ENCODE peak calls at places on chromosomes 7 and 10, in four cellular contexts. E is HepG2, J is K562, Y is GM12878. M is an unnamed sample.

GRCh38 chr7:123571684-123572083 is 14.1 kb upstream of the NDUFA5 start:
- DNase-seq in E (no peak), J (no peak), Y (no peak), M (no peak)

GRCh38 chr7:116897661-116898060 is 35.3 kb downstream of the CAPZA2 start:
- DNase-seq in E (no peak), J (no peak), Y (no peak), M (no peak)

GRCh38 chr7:42493436-42494198 is 256.6 kb upstream of the GLI3 start:
- DNase-seq in E (no peak), J (peak; percentile 47), Y (no peak), M (peak; percentile 60)

GRCh38 chr7:99037327-99037940 is 106.5 kb downstream of the SMURF1 start:
- DNase-seq in E (no peak), J (no peak), Y (no peak), M (no peak)

GRCh38 chr7:110090113-110090820 is 1000.7 kb upstream of the LRRN3 start:
- DNase-seq in E (peak; percentile 37), J (no peak), Y (no peak), M (peak; percentile 23)

GRCh38 chr10:2964632-2965296 is 102.6 kb upstream of the PFKP start:
- DNase-seq in E (no peak), J (no peak), Y (no peak), M (no peak)

GRCh38 chr7:68321076-68321639 is 1277.1 kb upstream of the AUTS2 start:
- DNase-seq in E (no peak), J (no peak), Y (no peak), M (no peak)

GRCh38 chr10:63355682-63356081 is 110.1 kb downstream of the JMJD1C start:
- DNase-seq in E (no peak), J (no peak), Y (no peak), M (no peak)

GRCh38 chr7:29177963-29178612 is 16.5 kb upstream of the CHN2 start:
- DNase-seq in E (no peak), J (no peak), Y (no peak), M (no peak)

GRCh38 chr7:73810991-73811360 is 19.8 kb upstream of the CLDN4 start:
- DNase-seq in E (no peak), J (peak; percentile 20), Y (no peak), M (no peak)

GRCh38 chr7:100546868-100547800 is 8.1 kb downstream of the AGFG2 start:
- DNase-seq in E (no peak), J (peak; percentile 77), Y (no peak), M (no peak)

GRCh38 chr10:77939561-77940001 is 13.0 kb upstream of the DLG5 start:
- DNase-seq in E (no peak), J (peak; percentile 10), Y (no peak), M (no peak)

GRCh38 chr7:12927635-12928434 is 240.4 kb downstream of the ARL4A start:
- DNase-seq in E (no peak), J (no peak), Y (no peak), M (no peak)

GRCh38 chr7:22932896-22933295 is 81.0 kb downstream of the HYCC1 start:
- DNase-seq in E (no peak), J (no peak), Y (no peak), M (no peak)

GRCh38 chr10:89404648-89405047 is 9.7 kb upstream of the IFIT5 start:
- DNase-seq in E (no peak), J (no peak), Y (no peak), M (no peak)

GRCh38 chr7:50734246-50734645 is 48.5 kb downstream of the GRB10 start:
- DNase-seq in E (no peak), J (no peak), Y (no peak), M (no peak)

GRCh38 chr10:43264987-43265798 is 1.7 kb downstream of the RASGEF1A start:
- DNase-seq in E (no peak), J (no peak), Y (no peak), M (peak; percentile 4)

GRCh38 chr7:104956753-104957450 is 57.1 kb upstream of the KMT2E start:
- DNase-seq in E (no peak), J (no peak), Y (peak; percentile 77), M (no peak)

GRCh38 chr10:96365571-96365970 is 6.8 kb upstream of the OPALIN start:
- DNase-seq in E (no peak), J (no peak), Y (no peak), M (no peak)

GRCh38 chr10:126088144-126088543 is 191.8 kb downstream of the FANK1 start:
- DNase-seq in E (no peak), J (no peak), Y (no peak), M (no peak)

GRCh38 chr7:34096777-34097176 is 191.4 kb downstream of the BMPER start:
- DNase-seq in E (no peak), J (no peak), Y (no peak), M (no peak)

GRCh38 chr10:15897282-15897681 is 37.0 kb upstream of the MINDY3 start:
- DNase-seq in E (no peak), J (no peak), Y (no peak), M (no peak)

GRCh38 chr7:131835141-131835540 is 278.7 kb upstream of the PODXL start:
- DNase-seq in E (no peak), J (no peak), Y (no peak), M (no peak)

GRCh38 chr10:78175444-78175843 is 141.8 kb downstream of the RPS24 start:
- DNase-seq in E (no peak), J (no peak), Y (no peak), M (no peak)

GRCh38 chr10:131088619-131089018 is 222.9 kb downstream of the TCERG1L start:
- DNase-seq in E (no peak), J (peak; percentile 58), Y (no peak), M (peak; percentile 32)

GRCh38 chr10:67297637-67298181 is 371.9 kb downstream of the LRRTM3 start:
- DNase-seq in E (no peak), J (no peak), Y (no peak), M (peak; percentile 10)

GRCh38 chr7:130973637-130974036 is 239.6 kb upstream of the KLF14 start:
- DNase-seq in E (no peak), J (no peak), Y (no peak), M (no peak)

GRCh38 chr7:150362989-150363769 is 5.4 kb upstream of the REPIN1 start:
- DNase-seq in E (no peak), J (no peak), Y (no peak), M (no peak)

GRCh38 chr10:52551036-52551435 is 221.5 kb downstream of the MBL2 start:
- DNase-seq in E (no peak), J (no peak), Y (no peak), M (no peak)

GRCh38 chr10:3451516-3452185 is 279.1 kb upstream of the PITRM1 start:
- DNase-seq in E (no peak), J (no peak), Y (no peak), M (no peak)

GRCh38 chr7:47601119-47601880 is 19.4 kb upstream of the TNS3 start:
- DNase-seq in E (peak; percentile 40), J (no peak), Y (no peak), M (no peak)

GRCh38 chr7:69622960-69623359 is 24.7 kb downstream of the AUTS2 start:
- DNase-seq in E (peak; percentile 4), J (no peak), Y (no peak), M (no peak)

GRCh38 chr10:46091080-46091833 is 45.2 kb upstream of the MSMB start:
- DNase-seq in E (no peak), J (no peak), Y (no peak), M (no peak)
- TF ChIP-seq TARDBP in E (no peak), J (no peak), Y (no peak), M (no peak)

DNA sequence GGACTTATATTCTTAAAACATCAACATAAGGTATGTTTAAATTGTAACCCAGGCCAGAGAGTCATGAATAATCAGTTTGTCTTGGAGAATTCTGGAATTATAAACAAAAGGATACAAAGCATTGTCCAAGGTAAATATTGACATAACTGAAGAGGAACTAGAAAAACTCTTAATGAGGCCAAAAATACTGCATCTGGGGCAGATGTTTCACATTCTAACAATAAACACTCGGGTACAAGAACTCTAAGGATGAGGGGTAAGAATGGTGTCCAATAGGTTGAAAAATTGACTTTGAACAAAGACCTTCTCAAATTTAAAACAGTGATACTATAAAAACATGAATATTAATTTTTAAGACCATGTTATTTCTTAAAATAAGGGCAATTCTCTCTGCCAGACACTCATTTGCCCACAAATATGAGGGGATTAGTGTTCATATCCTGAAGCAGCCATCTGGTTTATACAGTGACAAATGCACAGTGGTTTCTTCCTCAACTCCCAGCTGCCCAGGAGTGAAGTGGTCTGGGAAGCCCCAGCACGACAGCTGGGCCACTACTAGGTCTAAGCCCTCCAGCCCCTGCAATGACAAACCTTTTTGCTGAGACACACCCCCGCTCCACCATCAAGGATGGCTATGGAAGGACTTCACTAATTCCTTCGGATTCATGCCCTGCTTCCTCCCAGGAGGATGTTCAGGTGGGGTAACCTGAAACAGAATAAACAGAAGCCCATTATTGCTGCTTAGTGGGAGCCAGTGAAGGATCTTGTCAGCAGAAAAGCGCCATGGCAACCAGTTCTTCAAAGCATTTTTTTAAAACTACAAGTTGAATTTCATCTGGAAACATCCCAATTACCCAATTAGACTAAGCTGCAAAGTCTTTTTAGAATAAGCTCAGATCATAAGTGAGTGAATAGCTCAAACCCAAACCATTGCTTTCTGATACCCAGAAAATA is 107.5 kb upstream of the ARID5B start:
- DNase-seq in E (no peak), J (no peak), Y (no peak), M (no peak)
- TF ChIP-seq BHLHE40 in E (no peak), J (no peak), Y (no peak), M (no peak)

GRCh38 chr7:77644774-77645173 is 51.5 kb upstream of the RSBN1L start:
- DNase-seq in E (no peak), J (no peak), Y (no peak), M (no peak)
- TF ChIP-seq TARDBP in E (no peak), J (no peak), Y (no peak), M (no peak)

GRCh38 chr10:65284495-65285041 is 1641.3 kb upstream of the LRRTM3 start:
- DNase-seq in E (no peak), J (no peak), Y (no peak), M (no peak)
- TF ChIP-seq BHLHE40 in E (no peak), J (no peak), Y (no peak), M (no peak)

GRCh38 chr7:118858651-118859149 is 634.2 kb downstream of the ANKRD7 start:
- DNase-seq in E (no peak), J (no peak), Y (no peak), M (no peak)

GRCh38 chr7:118855290-118855689 is 630.8 kb downstream of the ANKRD7 start:
- DNase-seq in E (no peak), J (no peak), Y (no peak), M (no peak)
- TF ChIP-seq TARDBP in E (no peak), J (no peak), Y (no peak), M (no peak)

DNA sequence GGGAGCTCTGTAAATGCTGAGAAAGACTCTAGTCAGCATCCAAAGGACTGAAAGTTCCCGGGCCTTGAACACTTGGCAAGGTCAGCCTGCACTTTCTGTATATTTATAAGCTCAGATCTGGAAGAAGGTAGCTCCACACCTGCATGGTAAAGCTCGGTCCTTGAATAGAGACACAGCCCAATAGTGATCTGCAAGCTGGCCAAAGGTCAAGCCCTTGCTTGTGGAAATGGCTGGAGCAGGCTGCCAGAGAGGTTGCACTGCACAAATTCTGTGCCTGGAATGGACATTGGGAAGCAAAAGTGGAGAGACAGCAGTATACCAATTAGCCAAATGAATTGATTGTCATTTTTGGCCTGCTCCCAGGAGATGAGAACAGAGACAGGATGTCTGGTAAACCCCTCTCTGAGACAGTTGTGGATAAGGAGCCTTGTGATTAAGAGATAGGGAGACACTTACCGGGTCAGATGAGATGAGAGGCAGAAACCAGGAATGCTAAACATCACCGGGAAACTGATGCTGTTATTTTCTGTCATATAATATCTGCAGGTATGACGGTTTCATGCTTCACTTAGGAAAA is 8.0 kb upstream of the FRA10AC1 start:
- DNase-seq in E (no peak), J (no peak), Y (no peak), M (no peak)
- TF ChIP-seq BHLHE40 in E (no peak), J (no peak), Y (no peak), M (no peak)

GRCh38 chr7:155412416-155413253 is 45.3 kb upstream of the EN2 start:
- DNase-seq in E (peak; percentile 42), J (peak; percentile 79), Y (no peak), M (peak; percentile 94)
- TF ChIP-seq TARDBP in E (no peak), J (no peak), Y (no peak), M (no peak)

M was measured in HEK293T.